ENCODE peak calls at places on chromosomes 6 and 20, in six cellular contexts. J, T, C, S, I and L are unnamed samples.

GRCh38 chr6:16236648-16237199 is 1.7 kb upstream of the GMPR start:
- DNase-seq in J (peak), T (no peak), C (peak), S (peak), I (no peak), L (no peak)

GRCh38 chr20:17571153-17571527 is 1.3 kb downstream of the DSTN start:
- DNase-seq in J (no peak), T (no peak), C (peak), S (no peak), I (no peak), L (no peak)

GRCh38 chr6:166556871-166557322 is 29.6 kb downstream of the RAMACL start:
- DNase-seq in J (peak), T (peak), C (no peak), S (peak), I (peak), L (peak)

GRCh38 chr6:44655368-44656342 is 268.1 kb downstream of the CDC5L start:
- DNase-seq in J (peak), T (no peak), C (peak), S (peak), I (peak), L (peak)

GRCh38 chr6:15244605-15245360 is 1.1 kb upstream of the JARID2 start:
- DNase-seq in J (peak), T (no peak), C (peak), S (peak), I (no peak), L (peak)

GRCh38 chr6:11460001-11460668 is 77.4 kb upstream of the TMEM170B start:
- DNase-seq in J (no peak), T (no peak), C (peak), S (no peak), I (no peak), L (no peak)

GRCh38 chr20:50304883-50305635 is 114.4 kb downstream of the CEBPB start:
- DNase-seq in J (peak), T (peak), C (no peak), S (peak), I (peak), L (peak)

GRCh38 chr6:45586216-45587171 is 208.8 kb upstream of the SUPT3H start:
- DNase-seq in J (no peak), T (no peak), C (no peak), S (no peak), I (no peak), L (no peak)

GRCh38 chr20:63230800-63231268 is 4.9 kb upstream of the BIRC7 start:
- DNase-seq in J (peak), T (no peak), C (no peak), S (peak), I (peak), L (no peak)

GRCh38 chr20:38219006-38219950 is 41.3 kb downstream of the KIAA1755 start:
- DNase-seq in J (peak), T (no peak), C (no peak), S (no peak), I (no peak), L (no peak)

GRCh38 chr20:46220808-46221207 is 87.5 kb downstream of the CDH22 start:
- DNase-seq in J (no peak), T (no peak), C (no peak), S (no peak), I (peak), L (no peak)

GRCh38 chr6:24543683-24544082 is 48.9 kb downstream of the ALDH5A1 start:
- DNase-seq in J (no peak), T (no peak), C (no peak), S (no peak), I (no peak), L (no peak)

GRCh38 chr6:40931927-40932326 is 107.1 kb downstream of the UNC5CL start:
- DNase-seq in J (no peak), T (no peak), C (no peak), S (no peak), I (no peak), L (no peak)

GRCh38 chr6:17352302-17352701 is 41.1 kb upstream of the CAP2 start:
- DNase-seq in J (no peak), T (no peak), C (no peak), S (no peak), I (no peak), L (no peak)